ENCODE peak calls at places on chromosome 11, in eight cellular contexts. S is hippocampal formation; M is CD4-positive, CD25-positive, alpha-beta regulatory T cell; T is LoVo; I is NCI-H1092 treated with DMSO at 0.1 percent for 48 hours; P is fibroblast of the aortic adventitia; F is NCI-H748 treated with DMSO at 0.1 percent for 48 hours; W is A172. E is an unnamed sample.

GRCh38 chr11:2803186-2804057 is 82.2 kb downstream of the CDKN1C start:
- DNase-seq in P (no peak), M (no peak), W (no peak), F (no peak), T (no peak), S (no peak), I (no peak), E (no peak)

GRCh38 chr11:109853156-109853776 is 239.9 kb upstream of the ZC3H12C start:
- DNase-seq in T (peak), M (peak), I (peak), F (peak), S (no peak), W (peak), P (peak), E (peak)

GRCh38 chr11:86041975-86042378 is 26.9 kb downstream of the PICALM start:
- DNase-seq in M (peak), W (peak), S (peak), I (peak), P (peak), T (peak), F (peak), E (peak)

GRCh38 chr11:21476588-21476987 is 716.3 kb upstream of the ANO5 start:
- DNase-seq in S (no peak), M (no peak), P (no peak), F (no peak), W (no peak), I (no peak), T (no peak), E (no peak)

GRCh38 chr11:72951815-72952340 is 137.7 kb downstream of the ATG16L2 start:
- DNase-seq in I (no peak), S (no peak), F (no peak), W (no peak), P (no peak), T (no peak), M (no peak), E (no peak)

GRCh38 chr11:118443590-118444218 is 7.4 kb downstream of the KMT2A start:
- DNase-seq in M (no peak), F (no peak), W (no peak), P (no peak), S (no peak), T (no peak), I (no peak), E (no peak)

GRCh38 chr11:94747136-94748110 is 20.7 kb upstream of the AMOTL1 start:
- DNase-seq in W (no peak), I (no peak), M (no peak), P (no peak), T (peak), S (no peak), F (no peak), E (peak)

GRCh38 chr11:85423331-85423730 is 203.8 kb downstream of the DLG2 start:
- DNase-seq in T (no peak), P (no peak), F (peak), M (no peak), I (no peak), W (no peak), S (no peak), E (no peak)

GRCh38 chr11:28525636-28526405 is 417.6 kb downstream of the METTL15 start:
- DNase-seq in T (no peak), F (no peak), S (no peak), W (no peak), P (no peak), M (no peak), I (no peak), E (no peak)